ENCODE peak calls at places on chromosome 21, in six cellular contexts. N, O, V, Y, K and X are unnamed samples.

GRCh38 chr21:18951291-18952038 is 547.9 kb upstream of the TMPRSS15 start:
- DNase-seq in K (no peak), N (peak; percentile 44), V (no peak), Y (peak; percentile 19), O (no peak), X (peak; percentile 16)

GRCh38 chr21:30710499-30710898 is 8.1 kb downstream of the KRTAP21-3 start:
- DNase-seq in V (no peak), Y (no peak), N (no peak), K (no peak), O (no peak), X (no peak)

GRCh38 chr21:33950425-33951079 is 34.9 kb upstream of the ATP5PO start:
- DNase-seq in Y (no peak), O (no peak), N (no peak), V (no peak), K (no peak), X (no peak)

GRCh38 chr21:25615880-25616279 is 8.6 kb upstream of the MRPL39 start:
- DNase-seq in N (no peak), K (no peak), Y (no peak), V (no peak), O (no peak), X (no peak)

GRCh38 chr21:34890258-34890723 is 158.8 kb downstream of the RUNX1 start:
- DNase-seq in N (peak; percentile 60), K (no peak), V (no peak), O (no peak), Y (no peak), X (no peak)

GRCh38 chr21:34845521-34846213 is 176.9 kb downstream of the CLIC6 start:
- DNase-seq in K (peak; percentile 74), V (no peak), N (peak; percentile 87), Y (peak; percentile 93), O (peak; percentile 23), X (peak; percentile 94)

GRCh38 chr21:36506482-36506881 is 26.6 kb upstream of the CLDN14 start:
- DNase-seq in V (no peak), O (no peak), Y (no peak), K (no peak), N (no peak), X (no peak)

GRCh38 chr21:43697758-43698643 is 20.9 kb upstream of the PDXK start:
- DNase-seq in O (peak; percentile 28), N (no peak), Y (no peak), V (no peak), K (no peak), X (peak; percentile 55)

GRCh38 chr21:33157303-33157702 is 72.4 kb upstream of the IFNAR2 start:
- DNase-seq in O (no peak), K (peak; percentile 11), Y (no peak), V (no peak), N (peak; percentile 22), X (peak; percentile 36)

GRCh38 chr21:45579383-45580180 is 37.3 kb upstream of the SLC19A1 start:
- DNase-seq in O (no peak), N (no peak), Y (no peak), K (no peak), V (no peak), X (no peak)